ENCODE peak calls at places on chromosomes 2 and 18, in six cellular contexts. Z is heart right ventricle; K is RWPE2; V is upper lobe of right lung; U is aorta; W is naive thymus-derived CD4-positive, alpha-beta T cell. I is an unnamed sample. For H3K9me3, the result is how much of the 10 kb centered on the place peaks cover.

GRCh38 chr2:31275976-31276375 is 42.0 kb downstream of the EHD3 start:
- DNase-seq in K (no peak), Z (peak), W (no peak), V (no peak), U (no peak), I (no peak)

GRCh38 chr2:27566628-27567027 is 16.2 kb upstream of the ZNF512 start:
- DNase-seq in Z (no peak), W (no peak), U (no peak), V (no peak), K (no peak), I (no peak)

GRCh38 chr2:100675855-100676254 is 113.1 kb downstream of the PDCL3 start:
- DNase-seq in V (no peak), U (no peak), W (no peak), K (no peak), Z (no peak), I (no peak)

GRCh38 chr2:42949125-42949524 is 156.7 kb upstream of the HAAO start:
- DNase-seq in V (no peak), Z (no peak), U (no peak), K (no peak), W (no peak), I (no peak)

GRCh38 chr2:97797355-97797754 is 84.0 kb downstream of the ZAP70 start:
- DNase-seq in Z (no peak), K (no peak), U (no peak), V (no peak), W (no peak), I (no peak)

GRCh38 chr2:23073681-23074080 is 311.3 kb upstream of the KLHL29 start:
- DNase-seq in U (no peak), W (no peak), V (no peak), K (no peak), Z (no peak), I (no peak)

GRCh38 chr2:207881902-207882301 is 112.2 kb upstream of the FZD5 start:
- DNase-seq in Z (no peak), K (no peak), V (no peak), U (no peak), W (no peak), I (no peak)

GRCh38 chr2:172480301-172481218 is 53.2 kb downstream of the ITGA6 start:
- DNase-seq in W (no peak), U (no peak), K (no peak), V (no peak), Z (peak), I (no peak)

GRCh38 chr18:40925071-40925541 is 1029.9 kb upstream of the PIK3C3 start:
- DNase-seq in K (no peak), V (no peak), Z (no peak), U (no peak), W (no peak), I (no peak)

GRCh38 chr2:179768765-179769164 is 92.6 kb downstream of the ZNF385B start:
- DNase-seq in K (no peak), W (no peak), U (no peak), Z (no peak), V (no peak), I (peak)

GRCh38 chr2:230757476-230757875 is 44.8 kb downstream of the CAB39 start:
- DNase-seq in Z (no peak), K (no peak), U (no peak), V (no peak), W (no peak), I (no peak)

GRCh38 chr2:12918841-12919445 is 202.2 kb downstream of the TRIB2 start:
- DNase-seq in V (peak), Z (peak), K (no peak), U (peak), W (no peak), I (peak)

GRCh38 chr2:72887836-72888437 is 729 bp downstream of the SPR start:
- DNase-seq in U (peak), V (peak), Z (peak), K (peak), W (peak), I (peak)

GRCh38 chr2:96374211-96374951 is 38.8 kb downstream of the NCAPH start:
- DNase-seq in K (no peak), Z (peak), U (peak), V (no peak), W (no peak), I (peak)

GRCh38 chr2:98744595-98744994 is 13.7 kb upstream of the MGAT4A start:
- DNase-seq in V (no peak), Z (no peak), U (peak), W (no peak), K (no peak), I (no peak)

GRCh38 chr2:136117391-136117841 is 533 bp downstream of the CXCR4 start:
- DNase-seq in K (no peak), U (peak), W (no peak), V (peak), Z (peak), I (no peak)

GRCh38 chr2:191352536-191352935 is 107.3 kb downstream of the MYO1B start:
- DNase-seq in Z (no peak), V (no peak), K (no peak), U (no peak), W (no peak), I (no peak)

GRCh38 chr2:96967436-96967835 is 18.9 kb downstream of the FAM178B start:
- DNase-seq in V (no peak), W (no peak), K (no peak), U (no peak), Z (no peak), I (no peak)

GRCh38 chr2:236744316-236745105 is 174.9 kb downstream of the ACKR3 start:
- DNase-seq in Z (no peak), W (no peak), U (no peak), V (no peak), K (no peak), I (no peak)

GRCh38 chr2:234957533-234958135 is 5.8 kb downstream of the SH3BP4 start:
- DNase-seq in U (no peak), K (no peak), Z (no peak), W (no peak), V (no peak), I (no peak)

GRCh38 chr2:203480623-203481022 is 54.5 kb downstream of the RAPH1 start:
- DNase-seq in V (no peak), K (no peak), W (no peak), Z (no peak), U (no peak), I (no peak)

GRCh38 chr2:54191361-54192130 is 64.5 kb downstream of the TSPYL6 start:
- DNase-seq in Z (no peak), K (no peak), W (no peak), U (no peak), V (no peak), I (no peak)

GRCh38 chr2:143936758-143937562 is 583.0 kb downstream of the ZEB2 start:
- DNase-seq in V (peak), Z (peak), U (peak), K (peak), W (no peak), I (no peak)

GRCh38 chr2:88452980-88453582 is 588 bp upstream of the FOXI3 start:
- DNase-seq in V (peak), Z (no peak), W (no peak), U (no peak), K (no peak), I (no peak)

GRCh38 chr2:128472789-128473174 is 154.1 kb upstream of the HS6ST1 start:
- DNase-seq in Z (no peak), U (no peak), W (no peak), K (no peak), V (no peak), I (no peak)

GRCh38 chr2:69946351-69947077 is 14.9 kb downstream of the ASPRV1 start:
- DNase-seq in Z (no peak), U (no peak), W (peak), V (no peak), K (no peak), I (no peak)

GRCh38 chr2:142745691-142746090 is 131.8 kb upstream of the KYNU start:
- DNase-seq in K (no peak), U (no peak), V (no peak), W (no peak), Z (no peak), I (no peak)

GRCh38 chr2:100601661-100602060 is 38.9 kb downstream of the PDCL3 start:
- DNase-seq in U (no peak), K (no peak), W (no peak), V (peak), Z (no peak), I (no peak)

GRCh38 chr2:238586931-238587775 is 160.4 kb downstream of the ASB1 start:
- DNase-seq in V (peak), Z (no peak), W (no peak), U (no peak), K (no peak), I (no peak)

GRCh38 chr2:28751956-28752607 is 452 bp downstream of the PPP1CB start:
- DNase-seq in Z (no peak), W (peak), U (no peak), V (no peak), K (no peak), I (no peak)

GRCh38 chr2:238593236-238593635 is 166.5 kb downstream of the ASB1 start:
- DNase-seq in W (no peak), U (no peak), K (no peak), Z (no peak), V (no peak), I (no peak)

GRCh38 chr2:160512484-160512883 is 18.9 kb upstream of the RBMS1 start:
- DNase-seq in U (no peak), V (no peak), Z (no peak), K (no peak), W (no peak), I (no peak)

GRCh38 chr18:54647176-54647575 is 56.1 kb downstream of the DYNAP start:
- DNase-seq in Z (no peak), W (no peak), K (no peak), V (no peak), U (no peak), I (peak)

GRCh38 chr2:228532233-228532632 is 350.7 kb upstream of the SPHKAP start:
- DNase-seq in U (no peak), W (no peak), V (no peak), Z (no peak), K (no peak), I (no peak)

GRCh38 chr2:228540976-228541375 is 359.5 kb upstream of the SPHKAP start:
- DNase-seq in Z (no peak), K (no peak), U (no peak), V (no peak), W (no peak), I (no peak)

GRCh38 chr2:228533156-228533555 is 351.7 kb upstream of the SPHKAP start:
- DNase-seq in U (no peak), K (no peak), V (no peak), Z (no peak), W (no peak), I (no peak)

GRCh38 chr2:228535396-228535795 is 353.9 kb upstream of the SPHKAP start:
- DNase-seq in K (no peak), V (no peak), W (no peak), Z (no peak), U (no peak), I (no peak)
- H3K9me3 ChIP-seq in K (under half), V (under half), W (under half), Z (under half), U (under half), I (under half)

GRCh38 chr2:15425707-15426106 is 135.4 kb downstream of the NBAS start:
- DNase-seq in U (no peak), Z (no peak), W (no peak), V (no peak), K (no peak), I (no peak)

GRCh38 chr2:15421761-15422160 is 139.4 kb downstream of the NBAS start:
- DNase-seq in U (no peak), Z (no peak), K (no peak), W (no peak), V (no peak), I (no peak)

GRCh38 chr2:15427987-15428386 is 133.1 kb downstream of the NBAS start:
- DNase-seq in W (no peak), Z (no peak), U (no peak), V (no peak), K (no peak), I (no peak)

GRCh38 chr2:15429032-15429431 is 132.1 kb downstream of the NBAS start:
- DNase-seq in K (no peak), Z (no peak), W (no peak), U (no peak), V (no peak), I (no peak)

DNA sequence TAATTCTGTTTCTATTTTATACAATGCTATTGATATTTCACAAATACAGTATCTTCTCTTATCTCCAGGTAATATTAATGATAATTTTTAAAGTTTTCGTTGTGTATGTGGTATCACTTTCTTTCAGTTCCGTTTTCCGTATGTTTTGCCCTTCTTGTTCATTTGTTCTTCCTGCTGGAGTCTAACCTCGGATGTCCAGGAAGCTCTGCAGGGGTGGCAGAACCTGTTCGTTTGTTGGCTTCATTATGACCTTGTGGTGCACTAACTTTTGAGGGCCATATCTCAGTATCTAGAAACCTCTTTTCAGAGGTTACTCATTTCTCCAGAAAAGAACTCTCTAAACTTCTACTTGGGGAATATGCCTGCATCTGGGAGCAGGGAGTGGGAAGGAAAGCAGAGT is 134.5 kb downstream of the NBAS start:
- DNase-seq in K (no peak), Z (no peak), U (no peak), V (no peak), W (no peak), I (no peak)
- H3K9me3 ChIP-seq in K (under half), Z (under half), U (under half), V (under half), W (under half), I (under half)

GRCh38 chr2:52765735-52766134 is 1001.9 kb upstream of the CHAC2 start:
- DNase-seq in U (no peak), K (no peak), V (no peak), W (no peak), Z (no peak), I (no peak)
- H3K9me3 ChIP-seq in U (under half), K (under half), V (under half), W (under half), Z (under half), I (under half)

GRCh38 chr2:56626927-56627326 is 443.1 kb downstream of the CCDC85A start:
- DNase-seq in K (no peak), W (no peak), V (no peak), Z (no peak), U (no peak), I (no peak)

DNA sequence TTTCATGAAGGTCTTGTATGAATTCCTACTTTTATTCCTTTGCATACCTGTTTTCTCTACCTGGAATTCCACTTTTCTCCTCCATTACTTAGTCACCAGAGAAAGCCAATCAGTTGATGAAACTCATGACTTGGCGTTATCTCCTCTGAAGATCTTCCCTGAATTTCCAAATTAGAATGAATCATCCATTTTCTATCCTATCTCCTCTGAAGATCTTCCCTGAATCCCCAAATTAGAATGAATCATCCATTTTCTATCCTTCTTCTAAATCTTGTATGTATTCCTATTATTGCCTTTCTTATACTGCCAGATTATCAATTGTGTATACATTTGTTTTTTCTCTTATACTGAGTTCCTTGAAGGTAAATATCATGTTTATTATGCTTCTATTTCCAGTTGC is 440.4 kb downstream of the CCDC85A start:
- DNase-seq in U (no peak), K (no peak), V (no peak), W (no peak), Z (no peak), I (no peak)
- H3K9me3 ChIP-seq in U (under half), K (under half), V (under half), W (under half), Z (under half), I (under half)

GRCh38 chr2:95287806-95288205 is 9.3 kb upstream of the KCNIP3 start:
- DNase-seq in Z (no peak), W (no peak), V (no peak), K (no peak), U (no peak), I (no peak)
- H3K9me3 ChIP-seq in Z (under half), W (under half), V (under half), K (under half), U (under half), I (under half)

I was measured in prostate gland.